ENCODE peak calls at places on chromosomes 4 and X, in seven cellular contexts. Q is thoracic aorta; M is CD4-positive, alpha-beta T cell; A is psoas muscle; D is H9; C is right atrium auricular region; X is AG04449. K is an unnamed sample.

GRCh38 chr4:109302366-109303140 is at the start of gene COL25A1:
- DNase-seq in Q (no peak), C (no peak), M (peak; percentile 7), A (peak; percentile 59), D (peak; percentile 97), X (no peak), K (peak; percentile 84)

GRCh38 chrX:10071451-10072163 is 85.2 kb upstream of the CLCN4 start:
- DNase-seq in A (no peak), M (no peak), C (no peak), D (no peak), X (no peak), Q (no peak), K (no peak)

GRCh38 chrX:9626379-9626778 is 139.3 kb downstream of the GPR143 start:
- DNase-seq in A (no peak), C (no peak), D (no peak), M (no peak), X (peak; percentile 2), Q (no peak), K (no peak)

GRCh38 chrX:130172127-130172834 is 519 bp downstream of the RAB33A start:
- DNase-seq in Q (no peak), D (no peak), X (no peak), A (no peak), M (no peak), C (no peak), K (peak; percentile 83)

GRCh38 chr4:83150563-83151330 is 36.2 kb upstream of the PLAC8 start:
- DNase-seq in C (no peak), M (no peak), D (no peak), Q (no peak), A (no peak), X (no peak), K (no peak)

GRCh38 chrX:116317409-116317808 is 119.0 kb upstream of the SLC6A14 start:
- DNase-seq in D (no peak), X (no peak), M (no peak), Q (no peak), C (no peak), A (no peak), K (no peak)

GRCh38 chr4:7894098-7894676 is 45.5 kb downstream of the AFAP1 start:
- DNase-seq in M (no peak), C (no peak), X (no peak), D (no peak), A (no peak), Q (no peak), K (no peak)

GRCh38 chr4:153064571-153064970 is 128.4 kb downstream of the FHDC1 start:
- DNase-seq in X (no peak), D (peak; percentile 67), Q (no peak), C (no peak), A (no peak), M (no peak), K (no peak)

GRCh38 chr4:140260227-140260626 is 106.2 kb upstream of the MAML3 start:
- DNase-seq in M (no peak), A (no peak), D (no peak), C (no peak), Q (no peak), X (no peak), K (no peak)

GRCh38 chrX:110846071-110846470 is 50.5 kb upstream of the CHRDL1 start:
- DNase-seq in Q (no peak), D (no peak), A (no peak), X (no peak), C (no peak), M (no peak), K (no peak)

GRCh38 chr4:67549123-67549522 is 3.8 kb upstream of the CENPC start:
- DNase-seq in X (no peak), M (no peak), A (no peak), Q (no peak), C (no peak), D (no peak), K (no peak)

GRCh38 chrX:154349979-154350378 is 24.5 kb downstream of the FLNA start:
- DNase-seq in X (no peak), C (no peak), A (peak; percentile 26), Q (no peak), D (no peak), M (no peak), K (no peak)

GRCh38 chrX:130418066-130418465 is 16.3 kb downstream of the RBMX2 start:
- DNase-seq in X (no peak), A (no peak), Q (no peak), M (no peak), D (no peak), C (no peak), K (no peak)

GRCh38 chr4:3531306-3531886 is 826 bp downstream of the LRPAP1 start:
- DNase-seq in X (no peak), A (peak; percentile 32), D (peak; percentile 20), M (no peak), C (no peak), Q (no peak), K (no peak)

GRCh38 chrX:71081348-71082148 is 13.4 kb upstream of the SNX12 start:
- DNase-seq in M (no peak), D (no peak), X (no peak), Q (no peak), A (no peak), C (no peak), K (no peak)

GRCh38 chr4:6263541-6264540 is 5.8 kb upstream of the WFS1 start:
- DNase-seq in M (no peak), C (no peak), X (no peak), D (peak; percentile 66), A (no peak), Q (no peak), K (no peak)

GRCh38 chr4:165369522-165369921 is 9.3 kb upstream of the CPE start:
- DNase-seq in M (no peak), D (no peak), Q (no peak), C (no peak), A (no peak), X (no peak), K (no peak)

GRCh38 chr4:105895324-105895608 is at the start of gene NPNT:
- DNase-seq in C (no peak), Q (no peak), X (no peak), M (no peak), D (peak; percentile 44), A (no peak), K (no peak)

GRCh38 chr4:186738421-186738820 is 14.8 kb upstream of the FAT1 start:
- DNase-seq in X (no peak), C (no peak), A (no peak), D (no peak), M (no peak), Q (no peak), K (no peak)

GRCh38 chr4:186739802-186740434 is 16.3 kb upstream of the FAT1 start:
- DNase-seq in X (no peak), C (no peak), Q (no peak), A (no peak), M (no peak), D (no peak), K (no peak)

GRCh38 chr4:186736466-186736865 is 12.8 kb upstream of the FAT1 start:
- DNase-seq in Q (no peak), C (no peak), A (no peak), D (no peak), X (no peak), M (no peak), K (no peak)

GRCh38 chr4:186739317-186739716 is 15.7 kb upstream of the FAT1 start:
- DNase-seq in A (no peak), C (no peak), M (no peak), D (no peak), Q (no peak), X (no peak), K (no peak)

DNA sequence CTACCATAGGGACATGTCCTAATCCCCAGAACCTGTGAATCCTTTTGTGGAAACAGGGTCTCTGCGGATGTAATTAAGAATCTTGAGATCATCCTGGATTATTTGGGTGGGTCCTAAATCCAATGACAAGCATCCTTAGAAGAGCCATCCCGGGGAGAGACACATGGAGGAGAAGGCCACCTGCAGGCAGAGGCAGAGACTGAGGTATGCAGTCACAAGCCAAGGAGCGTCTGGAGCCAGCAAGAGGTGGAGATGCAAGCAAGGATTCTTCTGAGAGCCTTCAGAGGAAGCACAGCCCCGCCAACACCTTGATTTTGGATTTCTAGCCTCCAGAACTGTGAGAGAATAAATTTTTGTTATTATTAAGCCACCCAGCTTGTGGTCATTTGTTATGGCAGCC is 13.8 kb upstream of the FAT1 start:
- DNase-seq in C (no peak), Q (no peak), M (no peak), X (no peak), A (no peak), D (peak; percentile 52), K (no peak)
- TF ChIP-seq CTCF in C (no peak), Q (no peak), M (no peak), X (no peak), A (no peak), D (no peak), K (no peak)

DNA sequence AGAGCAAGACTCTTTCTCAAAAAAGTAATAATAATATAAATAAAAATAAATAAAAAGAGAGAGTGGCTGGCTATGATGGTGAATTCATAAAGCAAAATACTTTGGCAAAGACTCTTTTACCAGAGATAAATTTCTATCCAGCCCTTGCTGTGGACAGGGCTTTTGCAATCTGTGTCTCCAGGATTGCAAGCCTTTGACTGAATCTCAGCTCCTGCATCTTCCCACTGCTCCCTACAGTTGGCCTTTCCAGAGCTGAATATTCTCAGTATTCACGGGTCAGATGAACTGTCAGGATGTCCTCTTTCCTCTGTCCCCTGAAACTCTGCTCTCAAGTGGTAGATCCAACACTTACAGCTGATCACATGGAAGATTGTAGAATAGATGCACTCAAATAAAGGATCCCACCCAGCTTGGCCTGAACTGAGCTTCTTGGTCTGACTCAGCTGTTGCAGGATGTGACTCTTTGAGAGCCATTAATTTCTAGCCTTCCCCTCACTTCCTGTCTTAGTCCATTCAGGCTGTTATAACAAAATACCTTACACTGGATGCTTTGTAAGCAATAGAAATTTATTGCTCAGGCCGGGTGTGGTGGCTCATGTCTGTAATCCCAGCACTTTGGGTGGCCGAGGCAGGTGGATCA is 123.4 kb upstream of the GUCY1A1 start:
- DNase-seq in A (no peak), X (no peak), Q (no peak), M (no peak), D (no peak), C (no peak), K (no peak)
- TF ChIP-seq CTCF in A (no peak), X (no peak), Q (no peak), M (no peak), D (no peak), C (no peak), K (no peak)

DNA sequence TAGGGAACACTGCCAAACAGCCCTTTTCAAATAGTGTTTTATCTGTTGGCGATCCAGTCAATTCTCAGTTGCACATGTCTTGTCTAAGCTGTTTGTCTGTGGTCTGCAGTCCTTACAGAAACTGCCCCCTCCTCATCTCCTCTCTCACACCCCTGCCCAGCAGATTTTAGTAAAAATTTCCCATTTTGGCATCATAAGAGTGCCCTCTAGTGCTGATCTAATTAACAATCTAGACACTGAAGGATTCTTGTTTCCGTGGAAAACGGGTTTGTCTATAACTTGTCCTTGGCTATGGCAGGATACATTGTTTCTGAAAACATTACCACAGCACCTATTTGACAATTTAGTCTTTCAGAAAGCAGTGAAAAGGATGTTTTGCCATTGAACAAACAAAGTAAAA is 227.2 kb upstream of the MBNL3 start:
- DNase-seq in Q (no peak), X (no peak), M (no peak), A (no peak), D (no peak), C (no peak), K (no peak)
- TF ChIP-seq CTCF in Q (no peak), X (peak; percentile 3), M (no peak), A (no peak), D (peak; percentile 64), C (no peak), K (peak; percentile 55)

DNA sequence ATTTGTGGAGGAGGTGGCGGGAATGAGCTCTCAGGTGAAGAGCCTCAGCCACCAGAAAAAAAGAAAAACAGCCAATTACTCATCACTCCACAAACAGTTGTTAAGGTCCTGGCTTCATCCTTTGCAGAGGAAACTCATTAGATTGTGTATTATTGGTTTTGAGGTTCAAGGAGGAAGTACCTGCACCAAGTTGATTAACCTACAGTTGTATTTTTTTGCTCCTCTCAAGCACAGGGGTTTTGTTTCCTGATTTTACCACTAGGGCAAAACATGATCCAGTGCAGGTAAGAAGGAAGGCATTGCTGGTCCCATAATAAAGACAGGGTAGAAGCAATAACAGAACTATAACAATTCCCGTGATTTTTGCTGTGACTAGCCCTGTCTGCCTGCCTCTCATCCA is 84.0 kb upstream of the QRFPR start:
- DNase-seq in C (no peak), X (no peak), D (no peak), A (no peak), Q (no peak), M (no peak), K (no peak)
- TF ChIP-seq CTCF in C (no peak), X (no peak), D (peak; percentile 50), A (no peak), Q (no peak), M (no peak), K (no peak)